ENCODE peak calls at places on chromosome 3, in ten cellular contexts. N is upper lobe of left lung, A is spleen, O is IMR-90, L is adrenal gland, C is sigmoid colon, S is esophagus muscularis mucosa, I is endothelial cell of umbilical vein, Q is breast epithelium, P is ovary. V is an unnamed sample.

GRCh38 chr3:17759901-17760300 is 17.5 kb upstream of the TBC1D5 start:
- DNase-seq in N (no peak), A (no peak), O (no peak), L (no peak), C (no peak), S (no peak), I (peak), Q (no peak), P (no peak), V (no peak)

GRCh38 chr3:148146947-148147346 is 550.8 kb upstream of the AGTR1 start:
- DNase-seq in N (no peak), A (no peak), O (peak), L (no peak), C (no peak), S (no peak), I (no peak), Q (no peak), P (no peak), V (no peak)

GRCh38 chr3:13529196-13529975 is 19.5 kb upstream of the FBLN2 start:
- DNase-seq in N (no peak), A (peak), O (no peak), L (no peak), C (no peak), S (no peak), I (no peak), Q (no peak), P (no peak), V (no peak)

GRCh38 chr3:10957976-10958749 is 34.4 kb upstream of the SLC6A1 start:
- DNase-seq in N (no peak), A (no peak), O (no peak), L (no peak), C (no peak), S (no peak), I (no peak), Q (no peak), P (no peak), V (no peak)

GRCh38 chr3:151084893-151085226 is 604 bp upstream of the MED12L start:
- DNase-seq in N (no peak), A (no peak), O (no peak), L (no peak), C (no peak), S (no peak), I (no peak), Q (no peak), P (no peak), V (no peak)

GRCh38 chr3:194058189-194058571 is 77.8 kb upstream of the HES1 start:
- DNase-seq in N (peak), A (peak), O (peak), L (peak), C (peak), S (no peak), I (peak), Q (no peak), P (peak), V (peak)

GRCh38 chr3:161355508-161355907 is 15.8 kb downstream of the SPTSSB start:
- DNase-seq in N (no peak), A (no peak), O (no peak), L (no peak), C (no peak), S (no peak), I (no peak), Q (no peak), P (no peak), V (no peak)

GRCh38 chr3:5190147-5190791 is 2.8 kb downstream of the EDEM1 start:
- DNase-seq in N (no peak), A (no peak), O (no peak), L (no peak), C (no peak), S (no peak), I (no peak), Q (no peak), P (no peak), V (no peak)

GRCh38 chr3:36397856-36398255 is 17.6 kb downstream of the STAC start:
- DNase-seq in N (no peak), A (no peak), O (no peak), L (no peak), C (no peak), S (no peak), I (no peak), Q (no peak), P (no peak), V (no peak)

DNA sequence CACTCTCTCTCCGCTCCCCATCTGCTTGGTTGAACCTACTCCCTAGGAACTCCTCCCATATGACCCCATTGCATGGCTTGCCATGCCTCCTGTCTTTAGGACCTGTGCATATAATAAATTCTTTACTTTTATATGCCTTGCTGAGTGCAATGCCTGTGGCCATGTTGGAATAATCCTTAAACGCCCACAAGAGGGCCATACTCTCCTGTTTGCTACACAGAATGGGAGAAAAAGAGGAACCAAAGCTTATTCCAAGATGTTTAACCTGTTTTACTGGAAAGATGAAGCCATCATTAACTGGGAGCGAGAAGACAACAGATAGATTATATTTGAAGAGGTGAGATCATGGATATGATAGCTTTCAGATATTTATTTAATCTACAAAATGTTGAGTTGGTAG is 1097.8 kb downstream of the NAALADL2 start:
- DNase-seq in N (no peak), A (no peak), O (peak), L (no peak), C (no peak), S (no peak), I (no peak), Q (no peak), P (no peak), V (no peak)
- TF ChIP-seq CTCF in N (no peak), A (no peak), O (peak), L (no peak), C (no peak), S (no peak), I (no peak), Q (no peak), P (no peak), V (no peak)

GRCh38 chr3:64011685-64012084 is 11.6 kb downstream of the PSMD6 start:
- DNase-seq in N (no peak), A (no peak), O (peak), L (peak), C (no peak), S (no peak), I (peak), Q (no peak), P (peak), V (no peak)
- TF ChIP-seq POLR2A in N (no peak), A (no peak), O (no peak), L (no peak), C (no peak), S (no peak), I (no peak), Q (no peak), P (no peak), V (no peak)

DNA sequence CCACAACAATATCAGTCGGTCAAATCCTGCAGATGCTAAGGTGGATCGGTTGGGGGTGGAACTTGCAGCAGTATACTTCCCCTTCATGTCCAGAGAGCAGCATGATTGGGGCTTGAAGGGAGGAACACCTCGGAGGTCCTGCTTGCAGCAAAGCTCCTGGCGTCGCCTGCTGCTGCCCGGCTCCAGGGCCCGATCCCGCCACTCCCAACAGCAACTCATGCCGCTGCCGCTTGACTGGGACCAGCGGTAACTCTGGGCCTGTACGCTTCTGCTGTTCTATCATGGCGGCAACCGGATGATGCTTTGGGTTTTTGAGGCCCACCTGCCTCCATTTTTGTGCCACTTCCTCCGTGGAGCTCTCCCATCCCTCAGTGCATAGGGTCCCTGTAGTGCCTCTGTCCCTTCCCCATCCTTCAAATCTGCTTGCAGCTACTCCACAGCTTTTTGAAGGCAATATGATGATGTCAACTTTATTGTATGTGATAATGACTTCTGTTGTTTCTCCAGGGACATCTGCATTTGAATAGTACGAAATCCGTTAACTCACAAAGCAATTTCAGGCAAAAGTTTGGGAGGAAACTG is 56.3 kb downstream of the KCNAB1 start:
- DNase-seq in N (peak), A (no peak), O (no peak), L (no peak), C (no peak), S (peak), I (no peak), Q (no peak), P (no peak), V (no peak)
- TF ChIP-seq CTCF in N (no peak), A (no peak), O (no peak), L (no peak), C (no peak), S (no peak), I (no peak), Q (no peak), P (no peak), V (no peak)

DNA sequence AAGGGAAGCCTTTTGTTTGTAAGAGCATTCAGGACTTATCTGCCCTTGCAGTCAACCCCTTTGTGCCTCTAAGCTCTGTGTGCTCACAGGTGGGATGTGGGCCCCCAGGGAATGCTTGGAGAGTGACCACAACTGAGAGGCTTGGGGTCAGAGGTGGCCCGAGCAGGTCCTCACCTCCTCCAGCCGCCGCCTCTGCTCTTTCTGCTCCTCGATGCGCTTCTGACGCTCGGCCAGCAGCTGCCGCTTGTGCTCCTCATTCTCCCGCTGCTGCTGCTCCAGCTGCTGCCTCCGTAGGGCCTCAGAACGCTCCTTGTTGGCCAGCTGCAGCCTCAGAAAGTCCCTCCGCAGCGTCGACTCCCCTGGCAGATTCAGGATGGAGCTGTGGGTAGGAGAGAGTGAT is 130.8 kb upstream of the SLC2A2 start:
- DNase-seq in N (peak), A (no peak), O (no peak), L (peak), C (no peak), S (no peak), I (no peak), Q (no peak), P (peak), V (no peak)
- TF ChIP-seq POLR2A in N (no peak), A (no peak), O (no peak), L (no peak), C (no peak), S (no peak), I (no peak), Q (no peak), P (no peak), V (no peak)

GRCh38 chr3:149612456-149612855 is 45.4 kb downstream of the WWTR1 start:
- DNase-seq in N (no peak), A (no peak), O (no peak), L (no peak), C (no peak), S (no peak), I (peak), Q (no peak), P (no peak), V (no peak)

GRCh38 chr3:149615731-149616221 is 42.0 kb downstream of the WWTR1 start:
- DNase-seq in N (no peak), A (no peak), O (peak), L (no peak), C (no peak), S (no peak), I (peak), Q (no peak), P (no peak), V (no peak)

GRCh38 chr3:149610351-149611105 is 47.3 kb downstream of the WWTR1 start:
- DNase-seq in N (no peak), A (no peak), O (peak), L (no peak), C (peak), S (no peak), I (peak), Q (no peak), P (no peak), V (no peak)

GRCh38 chr3:149611149-149611548 is 46.7 kb downstream of the WWTR1 start:
- DNase-seq in N (no peak), A (no peak), O (no peak), L (no peak), C (no peak), S (no peak), I (peak), Q (no peak), P (no peak), V (no peak)

DNA sequence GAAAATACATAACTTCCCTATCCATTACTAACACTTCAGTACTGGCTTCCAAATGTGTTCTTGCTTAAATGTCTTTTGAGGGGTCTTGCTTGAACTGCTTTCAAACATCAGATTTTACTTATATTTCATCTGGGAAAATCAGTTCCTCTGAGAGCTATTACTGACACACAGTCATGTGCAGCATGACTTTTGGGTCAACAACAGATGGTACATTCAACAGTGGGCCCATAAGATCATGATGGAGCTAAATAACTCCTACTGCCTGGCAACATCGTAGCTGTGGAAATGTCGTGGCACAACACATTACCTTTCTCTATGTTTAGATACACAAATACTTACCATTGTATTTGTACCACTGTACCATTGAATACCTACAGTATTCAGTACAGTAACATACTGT is 43.8 kb downstream of the WWTR1 start:
- DNase-seq in N (no peak), A (no peak), O (no peak), L (no peak), C (no peak), S (no peak), I (peak), Q (no peak), P (no peak), V (no peak)
- TF ChIP-seq CTCF in N (no peak), A (no peak), O (no peak), L (no peak), C (no peak), S (no peak), I (no peak), Q (no peak), P (no peak), V (no peak)

GRCh38 chr3:42012935-42013651 is 51.2 kb upstream of the ULK4 start:
- DNase-seq in N (peak), A (peak), O (peak), L (peak), C (peak), S (no peak), I (peak), Q (peak), P (peak), V (peak)
- TF ChIP-seq POLR2A in N (no peak), A (peak), O (no peak), L (peak), C (peak), S (no peak), I (no peak), Q (no peak), P (no peak), V (no peak)

GRCh38 chr3:140050396-140050795 is 115.4 kb downstream of the CLSTN2 start:
- DNase-seq in N (no peak), A (no peak), O (no peak), L (no peak), C (no peak), S (peak), I (no peak), Q (no peak), P (no peak), V (no peak)

GRCh38 chr3:140053794-140054193 is 118.8 kb downstream of the CLSTN2 start:
- DNase-seq in N (no peak), A (no peak), O (no peak), L (no peak), C (no peak), S (peak), I (no peak), Q (no peak), P (no peak), V (no peak)

GRCh38 chr3:140055032-140055791 is 120.2 kb downstream of the CLSTN2 start:
- DNase-seq in N (no peak), A (no peak), O (no peak), L (no peak), C (no peak), S (peak), I (no peak), Q (no peak), P (no peak), V (no peak)

GRCh38 chr3:140050977-140051957 is 116.3 kb downstream of the CLSTN2 start:
- DNase-seq in N (peak), A (no peak), O (no peak), L (no peak), C (no peak), S (peak), I (no peak), Q (no peak), P (peak), V (peak)

DNA sequence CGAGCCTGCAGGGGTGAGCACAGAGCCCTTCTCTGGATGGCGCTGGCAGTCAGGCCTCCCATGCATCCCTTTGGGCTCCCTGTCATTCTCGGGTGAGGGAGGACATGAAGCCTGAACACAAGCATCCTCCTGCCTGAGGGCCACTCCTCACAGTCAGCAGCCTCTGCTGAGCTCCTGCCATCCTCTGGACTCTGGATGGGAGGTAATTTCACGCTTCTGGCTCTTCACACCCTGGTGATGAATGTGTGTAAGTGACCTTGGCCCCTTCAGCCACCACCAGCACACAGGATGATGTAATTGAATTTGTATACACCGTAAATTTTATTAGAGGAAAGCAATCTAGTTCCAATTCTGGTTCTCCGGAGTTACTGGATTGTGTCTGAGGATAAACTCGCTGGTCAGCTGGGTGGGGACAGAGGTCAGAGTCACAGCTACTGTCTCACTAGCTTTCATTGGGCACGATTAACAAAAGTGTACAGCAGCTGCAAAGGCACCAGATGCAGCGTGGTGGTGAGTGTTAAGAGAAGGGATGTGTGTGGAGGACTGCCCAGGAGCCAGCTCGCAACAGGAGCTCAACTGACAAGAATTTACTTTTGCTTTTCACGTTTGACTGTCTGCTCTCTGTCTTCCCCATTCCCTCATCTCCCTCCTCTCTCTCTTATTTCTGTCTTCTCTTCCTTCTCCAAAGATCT is 118.2 kb downstream of the CLSTN2 start:
- DNase-seq in N (no peak), A (no peak), O (no peak), L (no peak), C (no peak), S (peak), I (no peak), Q (no peak), P (no peak), V (no peak)
- TF ChIP-seq CTCF in N (no peak), A (no peak), O (no peak), L (no peak), C (no peak), S (no peak), I (no peak), Q (no peak), P (no peak), V (no peak)

DNA sequence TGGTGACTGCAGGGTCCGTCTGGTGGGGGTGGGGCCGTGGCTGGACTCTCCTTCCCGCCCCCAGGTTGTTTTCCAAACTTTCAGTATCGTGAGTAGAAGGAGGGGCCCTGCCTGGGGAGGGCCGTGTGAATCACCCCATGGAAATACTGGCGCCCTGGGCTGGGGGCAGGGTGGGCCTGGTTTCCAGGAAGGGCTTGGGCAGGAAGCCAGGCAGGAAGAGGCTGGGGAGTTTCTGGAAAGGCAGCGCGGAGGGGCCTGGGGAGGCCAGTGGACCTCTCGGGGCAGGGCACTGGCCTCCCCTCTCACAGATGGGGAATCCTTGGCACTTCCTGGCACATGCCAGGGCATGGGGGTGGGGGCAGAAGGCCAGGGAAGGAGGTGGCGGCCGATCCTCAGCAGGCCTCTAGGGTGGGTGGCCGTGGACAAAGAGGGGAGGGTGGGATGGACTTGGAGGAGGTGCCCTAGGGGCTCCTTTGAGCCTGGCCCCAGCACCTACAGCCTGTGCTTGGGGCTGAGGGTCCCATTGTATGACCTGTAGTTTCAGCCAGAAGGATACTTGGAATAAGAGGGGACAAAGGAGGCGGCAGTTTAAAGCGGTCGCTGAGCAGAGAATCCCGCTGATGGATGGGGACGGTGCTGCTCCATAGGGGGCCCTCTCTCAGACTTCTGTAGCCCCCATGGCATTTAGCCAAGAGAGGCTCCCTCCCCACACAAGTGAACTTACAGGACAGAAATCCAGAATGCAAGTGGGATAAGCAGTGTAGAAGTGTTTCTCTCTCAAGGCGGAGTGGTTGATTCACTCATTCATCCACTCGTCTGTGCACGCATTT is 56.5 kb upstream of the GATA2 start:
- DNase-seq in N (peak), A (no peak), O (peak), L (peak), C (no peak), S (peak), I (peak), Q (peak), P (peak), V (no peak)
- TF ChIP-seq POLR2A in N (no peak), A (no peak), O (no peak), L (no peak), C (no peak), S (no peak), I (no peak), Q (no peak), P (no peak), V (no peak)